ENCODE peak calls at places on chromosomes 11 and 22, in five cellular contexts. K is left ventricle myocardium inferior, T is cardiac muscle cell, Z is endothelial cell of umbilical vein, B is IMR-90. E is an unnamed sample.

GRCh38 chr22:18056161-18056666 is 21.6 kb upstream of the PEX26 start:
- DNase-seq in K (no peak), T (no peak), Z (peak; percentile 41), B (peak; percentile 76), E (no peak)

GRCh38 chr11:61959026-61959608 is 8.3 kb downstream of the FTH1 start:
- DNase-seq in K (no peak), T (no peak), Z (no peak), B (no peak), E (no peak)

GRCh38 chr11:112810951-112811350 is 150.3 kb upstream of the NCAM1 start:
- DNase-seq in K (no peak), T (no peak), Z (no peak), B (no peak), E (no peak)

GRCh38 chr11:10192036-10192435 is 102.0 kb downstream of the SBF2 start:
- DNase-seq in K (no peak), T (no peak), Z (no peak), B (no peak), E (no peak)

GRCh38 chr22:49915610-49916009 is 2.6 kb downstream of the ALG12 start:
- DNase-seq in K (no peak), T (no peak), Z (no peak), B (no peak), E (no peak)

GRCh38 chr22:45968751-45969413 is 8.1 kb downstream of the WNT7B start:
- DNase-seq in K (no peak), T (no peak), Z (no peak), B (peak; percentile 92), E (no peak)

GRCh38 chr11:125671561-125671960 is 9.1 kb downstream of the ACRV1 start:
- DNase-seq in K (no peak), T (no peak), Z (peak; percentile 69), B (no peak), E (no peak)

GRCh38 chr11:130040281-130040940 is 29.3 kb upstream of the APLP2 start:
- DNase-seq in K (no peak), T (no peak), Z (no peak), B (no peak), E (no peak)

GRCh38 chr22:43101306-43101705 is 9.2 kb upstream of the BIK start:
- DNase-seq in K (peak; percentile 30), T (peak; percentile 86), Z (peak; percentile 39), B (no peak), E (no peak)

GRCh38 chr11:66505276-66505816 is 5.1 kb upstream of the BBS1 start:
- DNase-seq in K (no peak), T (no peak), Z (no peak), B (no peak), E (no peak)

GRCh38 chr11:107043242-107043991 is 25.1 kb upstream of the GUCY1A2 start:
- DNase-seq in K (no peak), T (no peak), Z (no peak), B (peak; percentile 82), E (no peak)

GRCh38 chr11:1892558-1892957 is 863 bp upstream of the PRR33 start:
- DNase-seq in K (no peak), T (no peak), Z (no peak), B (no peak), E (no peak)

GRCh38 chr11:118996926-118997626 is 862 bp upstream of the CENATAC start:
- DNase-seq in K (no peak), T (no peak), Z (peak; percentile 22), B (peak; percentile 44), E (peak; percentile 71)

GRCh38 chr11:8219257-8220021 is 44.2 kb downstream of the LMO1 start:
- DNase-seq in K (no peak), T (peak; percentile 60), Z (peak; percentile 47), B (peak; percentile 55), E (peak; percentile 37)

GRCh38 chr22:46849101-46849500 is 86.7 kb downstream of the TBC1D22A start:
- DNase-seq in K (no peak), T (no peak), Z (no peak), B (no peak), E (no peak)

GRCh38 chr22:43481528-43482309 is 69.9 kb downstream of the MPPED1 start:
- DNase-seq in K (no peak), T (peak; percentile 10), Z (no peak), B (no peak), E (no peak)

GRCh38 chr11:65225284-65226102 is 36.3 kb upstream of the POLA2 start:
- DNase-seq in K (peak; percentile 58), T (peak; percentile 49), Z (peak; percentile 55), B (peak; percentile 52), E (peak; percentile 77)

GRCh38 chr11:109422755-109423113 is 744 bp downstream of the C11orf87 start:
- DNase-seq in K (no peak), T (no peak), Z (no peak), B (no peak), E (peak; percentile 39)

GRCh38 chr22:25362215-25362882 is 142.9 kb downstream of the CRYBB2 start:
- DNase-seq in K (peak; percentile 58), T (peak; percentile 71), Z (peak; percentile 54), B (peak; percentile 38), E (peak; percentile 67)

GRCh38 chr11:126476977-126477376 is 121.5 kb downstream of the ST3GAL4 start:
- DNase-seq in K (no peak), T (no peak), Z (no peak), B (no peak), E (peak; percentile 38)

GRCh38 chr11:88656315-88656714 is 318.8 kb upstream of the CTSC start:
- DNase-seq in K (no peak), T (no peak), Z (no peak), B (no peak), E (no peak)

GRCh38 chr22:20781272-20781990 is 7.5 kb downstream of the SERPIND1 start:
- DNase-seq in K (no peak), T (no peak), Z (no peak), B (peak; percentile 21), E (no peak)

GRCh38 chr11:24949406-24949805 is 452.6 kb downstream of the LUZP2 start:
- DNase-seq in K (no peak), T (no peak), Z (no peak), B (no peak), E (no peak)
- H3K27ac ChIP-seq in K (no peak overlapping the region), T (no peak overlapping the region), Z (no peak overlapping the region), B (no peak overlapping the region), E (no peak overlapping the region)

DNA sequence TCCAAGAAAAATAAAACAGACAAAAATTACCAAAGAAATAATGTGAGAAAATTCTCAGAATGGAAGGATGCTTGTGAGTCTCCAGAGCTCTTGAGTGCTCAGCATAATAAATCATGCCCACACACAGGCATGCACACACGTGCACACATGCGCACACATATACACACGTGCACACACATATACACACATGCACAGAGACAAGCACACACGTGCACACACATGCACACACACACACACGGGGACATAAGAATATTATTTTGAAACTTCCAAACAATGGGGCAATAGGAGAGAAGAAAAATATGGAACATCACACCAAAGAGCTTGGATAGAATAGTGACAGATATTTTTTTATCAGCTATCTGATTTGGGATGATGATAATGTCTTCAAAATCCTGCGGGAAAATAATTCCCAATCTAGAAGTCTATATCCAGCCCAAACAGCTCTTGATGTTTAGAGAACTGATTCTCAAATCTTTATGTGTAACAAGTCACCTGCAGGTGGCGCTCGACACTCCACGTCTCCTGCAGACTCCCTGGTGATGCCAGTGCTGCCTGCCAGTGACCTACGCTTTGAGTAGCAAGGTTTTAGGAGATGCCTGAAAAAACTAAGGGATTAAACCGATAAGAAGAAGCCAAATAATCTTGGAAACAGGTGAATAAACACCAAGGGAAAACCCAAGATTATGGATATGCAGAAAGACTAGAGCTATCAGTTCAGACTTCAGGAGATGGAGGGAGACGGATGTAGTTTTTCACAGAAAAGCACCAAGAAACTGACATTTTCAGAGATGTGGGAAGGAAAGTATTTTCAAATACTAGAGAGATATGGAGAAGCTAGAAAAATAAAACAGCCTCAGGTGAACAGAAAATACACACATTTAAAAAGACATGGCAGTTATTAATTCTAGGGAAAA is 743.6 kb downstream of the ETS1 start:
- DNase-seq in K (peak; percentile 53), T (peak; percentile 91), Z (peak; percentile 54), B (peak; percentile 55), E (peak; percentile 80)
- TF ChIP-seq CTCF in K (peak; percentile 70), T (peak; percentile 81), Z (peak; percentile 74), B (peak; percentile 58), E (peak; percentile 90)

DNA sequence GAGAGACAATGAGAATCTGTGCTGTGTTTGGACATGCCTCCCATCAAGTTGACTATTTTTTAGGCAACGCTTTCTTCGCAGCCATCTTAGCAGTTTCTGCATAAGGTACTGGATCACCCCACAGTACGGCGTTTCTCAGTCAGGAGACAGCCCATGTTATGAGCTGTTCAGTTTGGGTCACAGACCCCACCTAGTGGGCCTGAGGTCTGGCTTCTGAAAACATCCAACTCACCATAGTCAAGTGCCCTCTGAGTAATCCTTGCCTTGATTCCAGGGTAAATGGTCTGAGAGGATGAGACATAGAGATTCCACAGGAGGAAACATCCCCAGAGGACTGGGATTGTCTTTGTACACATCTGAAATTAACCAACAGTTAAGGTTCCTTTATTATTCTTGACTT is 7.2 kb downstream of the BPIFC start:
- DNase-seq in K (no peak), T (no peak), Z (no peak), B (no peak), E (no peak)
- H3K36me3 ChIP-seq in K (no peaks in the 10 kb centered on the region), T (no peaks in the 10 kb centered on the region), Z (no peaks in the 10 kb centered on the region), B (no peaks in the 10 kb centered on the region), E (no peaks in the 10 kb centered on the region)

GRCh38 chr11:69644071-69644961 is 3.4 kb downstream of the CCND1 start:
- DNase-seq in K (peak; percentile 82), T (peak; percentile 74), Z (peak; percentile 29), B (peak; percentile 92), E (peak; percentile 85)
- H3K27ac ChIP-seq in K (peak overlapping the region; percentile 99), T (no peak overlapping the region), Z (no peak overlapping the region), B (peak overlapping the region; percentile 38), E (peak overlapping the region; percentile 99)

GRCh38 chr22:24093855-24094254 is 82.8 kb downstream of the CABIN1 start:
- DNase-seq in K (no peak), T (no peak), Z (no peak), B (no peak), E (no peak)
- TF ChIP-seq CTCF in K (no peak), T (no peak), Z (no peak), B (peak; percentile 1), E (no peak)